ENCODE peak calls at places on chromosomes 2 and 18, in six cellular contexts. B is caudate nucleus; N is DMS153; S is GM10248; C is cerebellum; F is CD8-positive, alpha-beta T cell. L is an unnamed sample.
A peak's percentile ranks its signal among the peaks of the same experiment; 100 is the strongest.

GRCh38 chr2:8754056-8754790 is 72.4 kb downstream of the ID2 start:
- DNase-seq in S (no peak), F (no peak), C (peak; percentile 41), N (no peak), B (peak; percentile 27), L (no peak)

GRCh38 chr2:45709137-45709536 is 57.7 kb downstream of the PRKCE start:
- DNase-seq in F (no peak), B (no peak), S (no peak), N (no peak), C (peak; percentile 27), L (no peak)

GRCh38 chr18:76993573-76993972 is 139.0 kb downstream of the MBP start:
- DNase-seq in S (no peak), F (no peak), C (no peak), B (no peak), N (no peak), L (no peak)

GRCh38 chr2:79770926-79771325 is 258.1 kb downstream of the CTNNA2 start:
- DNase-seq in F (no peak), C (no peak), B (no peak), N (no peak), S (no peak), L (no peak)

GRCh38 chr2:239429473-239430350 is 28.9 kb upstream of the HDAC4 start:
- DNase-seq in B (no peak), F (no peak), C (no peak), S (no peak), N (no peak), L (no peak)

GRCh38 chr2:130261970-130262760 is 63.9 kb upstream of the TUBA3E start:
- DNase-seq in B (no peak), S (no peak), C (no peak), N (no peak), F (no peak), L (no peak)

GRCh38 chr18:79600141-79600540 is 79.5 kb upstream of the CTDP1 start:
- DNase-seq in B (no peak), C (no peak), F (no peak), N (no peak), S (no peak), L (no peak)

GRCh38 chr18:29140590-29140989 is 963.7 kb upstream of the CDH2 start:
- DNase-seq in B (no peak), F (no peak), C (no peak), S (no peak), N (no peak), L (no peak)

GRCh38 chr2:230893881-230894781 is 29.4 kb downstream of the ITM2C start:
- DNase-seq in B (no peak), C (no peak), F (no peak), N (no peak), S (peak; percentile 60), L (no peak)

GRCh38 chr2:17328161-17328560 is 190.1 kb downstream of the RAD51AP2 start:
- DNase-seq in N (no peak), B (no peak), F (no peak), C (peak; percentile 75), S (no peak), L (no peak)

GRCh38 chr2:174634130-174635014 is 36.8 kb upstream of the WIPF1 start:
- DNase-seq in C (no peak), B (no peak), N (no peak), S (peak; percentile 49), F (no peak), L (peak; percentile 85)

GRCh38 chr2:176817061-176817565 is 395.5 kb upstream of the HNRNPA3 start:
- DNase-seq in N (peak; percentile 30), C (peak; percentile 21), S (no peak), F (no peak), B (peak; percentile 7), L (no peak)

GRCh38 chr2:24973812-24974211 is 2.1 kb upstream of the DNAJC27 start:
- DNase-seq in C (no peak), S (no peak), N (no peak), F (no peak), B (no peak), L (no peak)

GRCh38 chr2:6556755-6557154 is 309.0 kb downstream of the CMPK2 start:
- DNase-seq in F (no peak), C (no peak), S (no peak), N (peak; percentile 16), B (no peak), L (no peak)

GRCh38 chr2:170714156-170715061 is 728 bp upstream of the SP5 start:
- DNase-seq in C (no peak), B (no peak), N (peak; percentile 16), F (no peak), S (peak; percentile 40), L (no peak)

GRCh38 chr2:170339324-170339723 is 161.4 kb downstream of the MYO3B start:
- DNase-seq in N (peak; percentile 21), C (no peak), B (no peak), F (no peak), S (no peak), L (no peak)

GRCh38 chr2:232633413-232634318 is at the start of gene EFHD1:
- DNase-seq in B (peak; percentile 81), S (peak; percentile 55), C (peak; percentile 20), F (peak; percentile 36), N (no peak), L (no peak)

GRCh38 chr2:69918391-69918790 is 3.5 kb downstream of the MXD1 start:
- DNase-seq in S (no peak), C (no peak), B (no peak), N (no peak), F (no peak), L (no peak)